ENCODE peak calls at places on chromosomes 11 and 22, in four cellular contexts. J is psoas muscle, U is stomach, Q is HCT116. A is an unnamed sample.

GRCh38 chr11:33321483-33321882 is 64.3 kb downstream of the HIPK3 start:
- DNase-seq in J (no peak), Q (no peak), U (no peak), A (no peak)

GRCh38 chr22:38406617-38407016 is 48.4 kb downstream of the KCNJ4 start:
- DNase-seq in U (no peak), J (no peak), Q (no peak), A (no peak)

GRCh38 chr11:74634537-74634936 is 42.2 kb downstream of the POLD3 start:
- DNase-seq in Q (peak), J (no peak), U (no peak), A (no peak)

GRCh38 chr11:63602296-63602695 is 11.9 kb downstream of the PLAAT3 start:
- DNase-seq in Q (no peak), U (no peak), J (no peak), A (no peak)

GRCh38 chr11:121153472-121153871 is 52.4 kb downstream of the TECTA start:
- DNase-seq in J (no peak), U (no peak), Q (no peak), A (no peak)

GRCh38 chr11:1487851-1488574 is 1.4 kb upstream of the MOB2 start:
- DNase-seq in U (peak), Q (no peak), J (peak), A (peak)

GRCh38 chr11:9847636-9848035 is 183.8 kb downstream of the SWAP70 start:
- DNase-seq in Q (no peak), J (no peak), U (no peak), A (no peak)

GRCh38 chr11:61728940-61729219 is 23.6 kb upstream of the MYRF start:
- DNase-seq in J (no peak), U (no peak), Q (peak), A (no peak)

GRCh38 chr22:28141614-28142013 is 222.6 kb upstream of the PITPNB start:
- DNase-seq in J (no peak), U (no peak), Q (no peak), A (no peak)

GRCh38 chr11:36065436-36065835 is 121.6 kb downstream of the LDLRAD3 start:
- DNase-seq in Q (no peak), J (no peak), U (no peak), A (no peak)

GRCh38 chr22:46069518-46070214 is 80.7 kb upstream of the PPARA start:
- DNase-seq in Q (peak), J (peak), U (peak), A (peak)

GRCh38 chr11:35354644-35355043 is 64.7 kb downstream of the SLC1A2 start:
- DNase-seq in Q (no peak), U (no peak), J (no peak), A (no peak)

GRCh38 chr11:102603576-102603975 is 21.6 kb downstream of the MMP20 start:
- DNase-seq in Q (no peak), U (no peak), J (no peak), A (no peak)

GRCh38 chr11:69868003-69868865 is 49.0 kb upstream of the FGF3 start:
- DNase-seq in U (no peak), J (no peak), Q (no peak), A (no peak)

GRCh38 chr11:120746836-120747609 is 235.5 kb downstream of the GRIK4 start:
- DNase-seq in J (no peak), Q (no peak), U (no peak), A (no peak)

GRCh38 chr22:49934144-49934890 is 15.9 kb downstream of the CRELD2 start:
- DNase-seq in Q (no peak), J (peak), U (peak), A (peak)

GRCh38 chr22:49014227-49015201 is 813.2 kb downstream of the BRD1 start:
- DNase-seq in Q (no peak), J (no peak), U (peak), A (no peak)

GRCh38 chr11:19979519-19979845 is 180.8 kb downstream of the DBX1 start:
- DNase-seq in U (no peak), J (no peak), Q (no peak), A (no peak)

GRCh38 chr11:111846063-111846462 is 25.3 kb downstream of the ALG9 start:
- DNase-seq in U (no peak), Q (no peak), J (no peak), A (no peak)

GRCh38 chr11:93986716-93987115 is 34.4 kb upstream of the HEPHL1 start:
- DNase-seq in Q (peak), J (no peak), U (peak), A (peak)

GRCh38 chr11:26219506-26220117 is 112.3 kb upstream of the ANO3 start:
- DNase-seq in J (no peak), U (no peak), Q (no peak), A (no peak)

GRCh38 chr11:115717215-115717584 is 213.0 kb upstream of the CADM1 start:
- DNase-seq in U (no peak), Q (no peak), J (no peak), A (no peak)

GRCh38 chr22:40844951-40845350 is 11.5 kb downstream of the ST13 start:
- DNase-seq in U (no peak), Q (no peak), J (no peak), A (no peak)

DNA sequence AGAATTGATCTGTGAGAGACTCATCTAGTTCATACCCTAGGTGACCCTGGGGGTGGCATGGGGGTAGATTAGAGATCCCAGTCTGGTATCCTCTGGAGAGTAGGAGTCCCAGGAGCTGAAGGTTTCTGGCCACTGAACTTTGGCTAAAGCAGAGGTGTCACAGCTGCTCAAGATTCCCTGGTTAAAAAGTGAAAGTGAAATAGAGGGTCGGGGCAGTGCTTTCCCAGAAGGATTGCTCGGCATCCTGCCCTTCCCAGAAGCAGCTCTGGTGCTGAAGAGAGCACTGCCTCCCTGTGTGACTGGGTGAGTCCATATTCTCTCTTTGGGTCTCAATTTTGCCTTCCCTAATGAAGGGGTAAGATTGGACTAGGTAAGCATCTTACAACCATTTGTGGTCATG is 651 bp downstream of the IL18BP start:
- DNase-seq in U (peak), Q (no peak), J (no peak), A (no peak)
- H3K4me3 ChIP-seq in U (peak), Q (no peak), J (peak), A (peak)

GRCh38 chr11:12694182-12694531 is 19.9 kb downstream of the TEAD1 start:
- DNase-seq in Q (no peak), J (no peak), U (peak), A (peak)

GRCh38 chr11:12692238-12693074 is 18.2 kb downstream of the TEAD1 start:
- DNase-seq in U (peak), Q (peak), J (peak), A (peak)

GRCh38 chr11:12693485-12694181 is 19.4 kb downstream of the TEAD1 start:
- DNase-seq in Q (peak), J (peak), U (peak), A (peak)

GRCh38 chr11:12691473-12691872 is 17.3 kb downstream of the TEAD1 start:
- DNase-seq in Q (no peak), U (no peak), J (no peak), A (no peak)

DNA sequence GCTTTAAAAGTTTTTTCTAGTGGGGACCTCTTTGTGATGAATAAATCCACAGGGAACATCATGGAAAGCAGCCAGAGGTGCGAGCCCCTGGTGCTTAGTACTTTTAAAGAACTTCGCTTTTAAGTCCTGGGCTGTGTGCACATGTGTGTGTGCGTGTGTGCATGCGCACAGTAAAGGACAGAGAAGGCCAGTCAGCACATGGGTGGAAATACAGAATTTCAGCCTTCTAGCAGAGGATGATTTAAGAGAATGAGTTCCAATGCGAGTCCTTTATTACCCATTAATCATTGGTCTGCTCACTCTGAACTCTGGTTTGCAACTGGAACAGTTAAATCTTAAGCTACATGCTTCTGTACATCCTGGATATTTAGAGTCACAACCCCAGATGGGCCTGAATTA is 18.9 kb downstream of the TEAD1 start:
- DNase-seq in U (no peak), J (no peak), Q (no peak), A (no peak)
- H3K27ac ChIP-seq in U (peak), J (peak), Q (peak), A (peak)

DNA sequence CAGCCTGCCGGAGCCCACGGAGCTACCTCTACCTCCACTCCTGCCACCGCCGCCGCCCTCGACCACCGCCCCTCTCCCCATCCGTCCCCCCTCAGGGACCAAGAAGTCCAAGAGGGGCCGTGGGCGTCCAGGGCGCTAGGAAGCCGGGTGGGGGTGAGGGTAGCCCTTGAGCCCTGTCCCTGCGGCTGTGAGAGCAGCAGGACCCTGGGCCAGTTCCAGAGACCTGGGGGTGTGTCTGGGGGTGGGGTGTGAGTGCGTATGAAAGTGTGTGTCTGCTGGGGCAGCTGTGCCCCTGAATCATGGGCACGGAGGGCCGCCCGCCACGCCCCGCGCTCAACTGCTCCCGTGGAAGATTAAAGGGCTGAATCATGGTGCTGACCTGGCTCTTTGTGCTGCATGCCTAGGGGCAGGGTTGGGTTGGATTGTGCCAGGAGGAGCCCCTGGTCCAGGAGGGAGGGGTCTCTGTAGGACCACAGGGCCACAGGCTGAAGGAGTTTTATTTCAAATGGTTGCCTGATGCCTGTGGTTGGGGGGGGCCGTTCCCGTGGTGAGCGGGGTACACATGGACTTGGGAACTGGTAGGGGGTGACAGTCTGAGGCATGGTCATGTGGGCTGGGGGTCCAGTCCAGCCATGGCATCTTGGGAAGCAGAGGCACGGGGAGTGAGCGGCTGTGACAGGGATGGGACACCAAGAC is 2.3 kb downstream of the PTPRCAP start:
- DNase-seq in U (no peak), J (no peak), Q (no peak), A (no peak)
- H3K4me3 ChIP-seq in U (no peak), J (no peak), Q (no peak), A (no peak)

GRCh38 chr11:6603287-6604080 is at the start of the genes ILK and RRP8:
- DNase-seq in U (peak), J (peak), Q (peak), A (peak)

GRCh38 chr11:6602096-6602940 is 1.1 kb downstream of the RRP8 start:
- DNase-seq in Q (no peak), U (no peak), J (no peak), A (no peak)

GRCh38 chr11:6606471-6607189 is 3.1 kb downstream of the ILK start:
- DNase-seq in U (peak), J (peak), Q (peak), A (peak)

GRCh38 chr11:6607190-6607635 is 3.6 kb downstream of the ILK start:
- DNase-seq in J (no peak), Q (no peak), U (no peak), A (no peak)

GRCh38 chr11:6604081-6604626 is 580 bp downstream of the ILK start:
- DNase-seq in Q (no peak), U (peak), J (peak), A (peak)
- H3K27ac ChIP-seq in Q (peak), U (peak), J (peak), A (peak)

GRCh38 chr11:73413246-73413645 is 37.0 kb downstream of the RELT start:
- DNase-seq in U (no peak), Q (no peak), J (no peak), A (no peak)

GRCh38 chr11:73420136-73420535 is 43.9 kb downstream of the RELT start:
- DNase-seq in J (no peak), U (no peak), Q (no peak), A (no peak)

GRCh38 chr11:73415854-73416615 is 39.8 kb downstream of the RELT start:
- DNase-seq in U (no peak), J (no peak), Q (no peak), A (no peak)

GRCh38 chr11:73414977-73415492 is 38.8 kb downstream of the RELT start:
- DNase-seq in U (no peak), J (no peak), Q (no peak), A (no peak)

GRCh38 chr11:73416711-73417265 is 40.6 kb downstream of the RELT start:
- DNase-seq in Q (no peak), U (no peak), J (no peak), A (no peak)
- H3K4me3 ChIP-seq in Q (no peak), U (no peak), J (no peak), A (no peak)

DNA sequence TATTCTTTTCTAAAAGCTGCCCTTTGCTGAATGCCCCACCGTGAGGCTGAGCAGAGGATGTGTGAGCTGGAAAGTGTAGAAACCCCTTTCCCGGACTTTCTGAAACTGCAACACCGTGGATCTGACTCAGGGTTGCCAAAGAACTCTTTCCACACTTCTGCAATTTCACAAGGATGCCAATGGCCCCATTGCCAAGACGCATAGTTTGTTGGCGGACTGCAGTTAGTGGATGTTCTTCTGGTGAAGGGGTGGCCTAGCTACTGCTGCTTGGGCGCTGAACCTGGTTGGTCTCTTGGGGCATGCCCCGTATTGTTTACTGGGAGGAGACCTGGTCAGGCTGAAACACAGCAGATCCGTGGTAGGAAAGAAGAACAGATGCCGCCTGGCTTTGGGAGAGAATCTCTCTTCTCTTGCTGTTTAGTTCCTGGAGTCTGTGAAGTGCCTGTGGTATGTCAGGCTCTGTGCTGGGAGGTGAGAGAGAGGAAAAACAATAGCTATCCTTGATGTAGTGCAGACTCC is 26.7 kb downstream of the CD82 start:
- DNase-seq in J (peak), Q (no peak), U (no peak), A (no peak)
- H3K27ac ChIP-seq in J (peak), Q (no peak), U (peak), A (no peak)

GRCh38 chr11:77035041-77035440 is 843 bp downstream of the B3GNT6 start:
- DNase-seq in J (no peak), Q (no peak), U (no peak), A (no peak)
- H3K4me3 ChIP-seq in J (no peak), Q (no peak), U (no peak), A (no peak)